ENCODE peak calls at places on chromosome 13, in ten cellular contexts. One of them, this sample, is unnamed.

GRCh38 chr13:39600766-39601165 is 2.2 kb downstream of the LHFPL6 start:
- DNase-seq in stimulated activated CD4-positive, alpha-beta T cell treated with anti-CD3 and anti-CD28 coated beads, Interleukin-4, amount 100 ng/mL, for 24 hours: no peak
- DNase-seq in T-cell: no peak
- DNase-seq in NCI-H1105: no peak
- DNase-seq in left ventricle myocardium inferior: peak
- DNase-seq in GM23338: peak
- DNase-seq in mucosa of descending colon: no peak
- DNase-seq in amygdala: no peak
- DNase-seq in right cardiac atrium: peak
- DNase-seq in non-pigmented ciliary epithelial cell: no peak
- DNase-seq in this sample: no peak

GRCh38 chr13:44312131-44312530 is 61.5 kb upstream of the SERP2 start:
- DNase-seq in mucosa of descending colon: no peak
- DNase-seq in non-pigmented ciliary epithelial cell: no peak
- DNase-seq in stimulated activated CD4-positive, alpha-beta T cell treated with anti-CD3 and anti-CD28 coated beads, Interleukin-4, amount 100 ng/mL, for 24 hours: no peak
- DNase-seq in left ventricle myocardium inferior: no peak
- DNase-seq in GM23338: no peak
- DNase-seq in amygdala: no peak
- DNase-seq in NCI-H1105: no peak
- DNase-seq in right cardiac atrium: no peak
- DNase-seq in T-cell: no peak
- DNase-seq in this sample: no peak

GRCh38 chr13:107373551-107373950 is 805.6 kb upstream of the ARGLU1 start:
- DNase-seq in GM23338: peak
- DNase-seq in T-cell: no peak
- DNase-seq in NCI-H1105: peak
- DNase-seq in non-pigmented ciliary epithelial cell: peak
- DNase-seq in mucosa of descending colon: no peak
- DNase-seq in stimulated activated CD4-positive, alpha-beta T cell treated with anti-CD3 and anti-CD28 coated beads, Interleukin-4, amount 100 ng/mL, for 24 hours: no peak
- DNase-seq in right cardiac atrium: no peak
- DNase-seq in left ventricle myocardium inferior: no peak
- DNase-seq in amygdala: no peak
- DNase-seq in this sample: no peak

GRCh38 chr13:113110048-113110851 is 4.7 kb downstream of the F7 start:
- DNase-seq in stimulated activated CD4-positive, alpha-beta T cell treated with anti-CD3 and anti-CD28 coated beads, Interleukin-4, amount 100 ng/mL, for 24 hours: peak
- DNase-seq in left ventricle myocardium inferior: no peak
- DNase-seq in right cardiac atrium: peak
- DNase-seq in GM23338: peak
- DNase-seq in mucosa of descending colon: no peak
- DNase-seq in T-cell: no peak
- DNase-seq in NCI-H1105: no peak
- DNase-seq in amygdala: no peak
- DNase-seq in non-pigmented ciliary epithelial cell: no peak
- DNase-seq in this sample: no peak

GRCh38 chr13:62537593-62537992 is 1121.9 kb upstream of the PCDH20 start:
- DNase-seq in right cardiac atrium: no peak
- DNase-seq in mucosa of descending colon: no peak
- DNase-seq in T-cell: no peak
- DNase-seq in NCI-H1105: peak
- DNase-seq in left ventricle myocardium inferior: no peak
- DNase-seq in amygdala: no peak
- DNase-seq in stimulated activated CD4-positive, alpha-beta T cell treated with anti-CD3 and anti-CD28 coated beads, Interleukin-4, amount 100 ng/mL, for 24 hours: no peak
- DNase-seq in GM23338: no peak
- DNase-seq in non-pigmented ciliary epithelial cell: no peak
- DNase-seq in this sample: no peak

GRCh38 chr13:50670847-50671542 is 172.5 kb downstream of the DLEU7 start:
- DNase-seq in GM23338: no peak
- DNase-seq in NCI-H1105: no peak
- DNase-seq in non-pigmented ciliary epithelial cell: no peak
- DNase-seq in left ventricle myocardium inferior: no peak
- DNase-seq in stimulated activated CD4-positive, alpha-beta T cell treated with anti-CD3 and anti-CD28 coated beads, Interleukin-4, amount 100 ng/mL, for 24 hours: no peak
- DNase-seq in mucosa of descending colon: no peak
- DNase-seq in T-cell: no peak
- DNase-seq in right cardiac atrium: no peak
- DNase-seq in amygdala: no peak
- DNase-seq in this sample: no peak

GRCh38 chr13:63184693-63185092 is 1769.0 kb upstream of the PCDH20 start:
- DNase-seq in stimulated activated CD4-positive, alpha-beta T cell treated with anti-CD3 and anti-CD28 coated beads, Interleukin-4, amount 100 ng/mL, for 24 hours: no peak
- DNase-seq in T-cell: no peak
- DNase-seq in right cardiac atrium: no peak
- DNase-seq in left ventricle myocardium inferior: no peak
- DNase-seq in NCI-H1105: no peak
- DNase-seq in GM23338: peak
- DNase-seq in mucosa of descending colon: no peak
- DNase-seq in amygdala: no peak
- DNase-seq in non-pigmented ciliary epithelial cell: peak
- DNase-seq in this sample: no peak

GRCh38 chr13:45242070-45242469 is 41.2 kb upstream of the KCTD4 start:
- DNase-seq in T-cell: no peak
- DNase-seq in NCI-H1105: no peak
- DNase-seq in stimulated activated CD4-positive, alpha-beta T cell treated with anti-CD3 and anti-CD28 coated beads, Interleukin-4, amount 100 ng/mL, for 24 hours: no peak
- DNase-seq in GM23338: no peak
- DNase-seq in mucosa of descending colon: no peak
- DNase-seq in amygdala: no peak
- DNase-seq in left ventricle myocardium inferior: no peak
- DNase-seq in non-pigmented ciliary epithelial cell: no peak
- DNase-seq in right cardiac atrium: no peak
- DNase-seq in this sample: no peak

GRCh38 chr13:81726037-81726726 is 1385.3 kb upstream of the SPRY2 start:
- DNase-seq in right cardiac atrium: no peak
- DNase-seq in stimulated activated CD4-positive, alpha-beta T cell treated with anti-CD3 and anti-CD28 coated beads, Interleukin-4, amount 100 ng/mL, for 24 hours: no peak
- DNase-seq in GM23338: no peak
- DNase-seq in amygdala: no peak
- DNase-seq in T-cell: no peak
- DNase-seq in NCI-H1105: no peak
- DNase-seq in mucosa of descending colon: no peak
- DNase-seq in non-pigmented ciliary epithelial cell: no peak
- DNase-seq in left ventricle myocardium inferior: no peak
- DNase-seq in this sample: no peak

GRCh38 chr13:53784331-53784730 is 755.7 kb downstream of the OLFM4 start:
- DNase-seq in amygdala: no peak
- DNase-seq in NCI-H1105: no peak
- DNase-seq in non-pigmented ciliary epithelial cell: no peak
- DNase-seq in mucosa of descending colon: no peak
- DNase-seq in GM23338: no peak
- DNase-seq in stimulated activated CD4-positive, alpha-beta T cell treated with anti-CD3 and anti-CD28 coated beads, Interleukin-4, amount 100 ng/mL, for 24 hours: no peak
- DNase-seq in T-cell: no peak
- DNase-seq in right cardiac atrium: no peak
- DNase-seq in left ventricle myocardium inferior: no peak
- DNase-seq in this sample: no peak

GRCh38 chr13:20788312-20788711 is 14.6 kb upstream of the EEF1AKMT1 start:
- DNase-seq in left ventricle myocardium inferior: no peak
- DNase-seq in mucosa of descending colon: no peak
- DNase-seq in GM23338: no peak
- DNase-seq in non-pigmented ciliary epithelial cell: no peak
- DNase-seq in amygdala: no peak
- DNase-seq in stimulated activated CD4-positive, alpha-beta T cell treated with anti-CD3 and anti-CD28 coated beads, Interleukin-4, amount 100 ng/mL, for 24 hours: no peak
- DNase-seq in NCI-H1105: no peak
- DNase-seq in right cardiac atrium: no peak
- DNase-seq in T-cell: no peak
- DNase-seq in this sample: no peak

GRCh38 chr13:64272681-64273080 is 2857.0 kb upstream of the PCDH20 start:
- DNase-seq in mucosa of descending colon: no peak
- DNase-seq in NCI-H1105: no peak
- DNase-seq in T-cell: no peak
- DNase-seq in right cardiac atrium: no peak
- DNase-seq in stimulated activated CD4-positive, alpha-beta T cell treated with anti-CD3 and anti-CD28 coated beads, Interleukin-4, amount 100 ng/mL, for 24 hours: no peak
- DNase-seq in non-pigmented ciliary epithelial cell: no peak
- DNase-seq in GM23338: no peak
- DNase-seq in left ventricle myocardium inferior: no peak
- DNase-seq in amygdala: no peak
- DNase-seq in this sample: no peak

GRCh38 chr13:98509271-98510155 is 67.4 kb downstream of the STK24 start:
- DNase-seq in non-pigmented ciliary epithelial cell: peak
- DNase-seq in amygdala: no peak
- DNase-seq in T-cell: no peak
- DNase-seq in right cardiac atrium: no peak
- DNase-seq in stimulated activated CD4-positive, alpha-beta T cell treated with anti-CD3 and anti-CD28 coated beads, Interleukin-4, amount 100 ng/mL, for 24 hours: peak
- DNase-seq in mucosa of descending colon: peak
- DNase-seq in GM23338: no peak
- DNase-seq in left ventricle myocardium inferior: peak
- DNase-seq in NCI-H1105: no peak
- DNase-seq in this sample: peak

GRCh38 chr13:94196426-94196825 is 283.1 kb downstream of the DCT start:
- DNase-seq in NCI-H1105: no peak
- DNase-seq in T-cell: no peak
- DNase-seq in amygdala: no peak
- DNase-seq in right cardiac atrium: no peak
- DNase-seq in non-pigmented ciliary epithelial cell: no peak
- DNase-seq in stimulated activated CD4-positive, alpha-beta T cell treated with anti-CD3 and anti-CD28 coated beads, Interleukin-4, amount 100 ng/mL, for 24 hours: no peak
- DNase-seq in left ventricle myocardium inferior: no peak
- DNase-seq in GM23338: no peak
- DNase-seq in mucosa of descending colon: no peak
- DNase-seq in this sample: no peak

GRCh38 chr13:33244210-33244906 is 41.2 kb downstream of the STARD13 start:
- DNase-seq in T-cell: no peak
- DNase-seq in NCI-H1105: no peak
- DNase-seq in amygdala: no peak
- DNase-seq in mucosa of descending colon: no peak
- DNase-seq in non-pigmented ciliary epithelial cell: no peak
- DNase-seq in right cardiac atrium: no peak
- DNase-seq in GM23338: no peak
- DNase-seq in left ventricle myocardium inferior: no peak
- DNase-seq in stimulated activated CD4-positive, alpha-beta T cell treated with anti-CD3 and anti-CD28 coated beads, Interleukin-4, amount 100 ng/mL, for 24 hours: no peak
- DNase-seq in this sample: no peak

GRCh38 chr13:72804301-72804700 is 22.4 kb downstream of the PIBF1 start:
- DNase-seq in amygdala: no peak
- DNase-seq in GM23338: no peak
- DNase-seq in right cardiac atrium: no peak
- DNase-seq in mucosa of descending colon: no peak
- DNase-seq in stimulated activated CD4-positive, alpha-beta T cell treated with anti-CD3 and anti-CD28 coated beads, Interleukin-4, amount 100 ng/mL, for 24 hours: no peak
- DNase-seq in non-pigmented ciliary epithelial cell: no peak
- DNase-seq in left ventricle myocardium inferior: no peak
- DNase-seq in NCI-H1105: no peak
- DNase-seq in T-cell: no peak
- DNase-seq in this sample: no peak

GRCh38 chr13:25971499-25972145 is 80.2 kb downstream of the SHISA2 start:
- DNase-seq in non-pigmented ciliary epithelial cell: no peak
- DNase-seq in right cardiac atrium: no peak
- DNase-seq in mucosa of descending colon: no peak
- DNase-seq in T-cell: peak
- DNase-seq in stimulated activated CD4-positive, alpha-beta T cell treated with anti-CD3 and anti-CD28 coated beads, Interleukin-4, amount 100 ng/mL, for 24 hours: peak
- DNase-seq in GM23338: peak
- DNase-seq in NCI-H1105: no peak
- DNase-seq in left ventricle myocardium inferior: no peak
- DNase-seq in amygdala: peak
- DNase-seq in this sample: no peak

GRCh38 chr13:23949200-23949599 is 51.9 kb upstream of the C1QTNF9B start:
- DNase-seq in non-pigmented ciliary epithelial cell: no peak
- DNase-seq in NCI-H1105: no peak
- DNase-seq in mucosa of descending colon: no peak
- DNase-seq in amygdala: no peak
- DNase-seq in left ventricle myocardium inferior: no peak
- DNase-seq in stimulated activated CD4-positive, alpha-beta T cell treated with anti-CD3 and anti-CD28 coated beads, Interleukin-4, amount 100 ng/mL, for 24 hours: no peak
- DNase-seq in GM23338: no peak
- DNase-seq in right cardiac atrium: no peak
- DNase-seq in T-cell: no peak
- DNase-seq in this sample: no peak

This sample was measured in CD8-positive, alpha-beta T cell.